ENCODE peak calls at places on chromosomes 11 and 22, in four cellular contexts. I is GM12878, X is HepG2, J is H1. A is an unnamed sample.
A peak's percentile ranks its signal among the peaks of the same experiment; 100 is the strongest.

GRCh38 chr11:17762309-17762974 is 27.9 kb downstream of the KCNC1 start:
- DNase-seq in I (peak; percentile 2), X (no peak), J (no peak), A (peak; percentile 46)

GRCh38 chr22:32448980-32449379 is 15.3 kb downstream of the BPIFC start:
- DNase-seq in I (no peak), X (no peak), J (no peak), A (no peak)

GRCh38 chr22:20659920-20660319 is 114.0 kb upstream of the SERPIND1 start:
- DNase-seq in I (no peak), X (no peak), J (no peak), A (no peak)

GRCh38 chr22:49513358-49513851 is 314.3 kb downstream of the BRD1 start:
- DNase-seq in I (no peak), X (no peak), J (no peak), A (no peak)

GRCh38 chr11:103091441-103091809 is 535 bp downstream of the DCUN1D5 start:
- DNase-seq in I (no peak), X (peak; percentile 32), J (peak; percentile 63), A (peak; percentile 78)

GRCh38 chr22:18076060-18076497 is 1.7 kb upstream of the PEX26 start:
- DNase-seq in I (no peak), X (peak; percentile 86), J (peak; percentile 52), A (peak; percentile 74)

GRCh38 chr11:46382644-46383403 is 1.4 kb downstream of the MDK start:
- DNase-seq in I (no peak), X (peak; percentile 57), J (peak; percentile 72), A (no peak)

GRCh38 chr11:5233268-5233667 is 1.0 kb downstream of the HBD start:
- DNase-seq in I (no peak), X (no peak), J (no peak), A (no peak)

GRCh38 chr11:67248653-67249052 is 17.6 kb upstream of the GRK2 start:
- DNase-seq in I (no peak), X (peak; percentile 40), J (no peak), A (no peak)

GRCh38 chr11:85810871-85811611 is at the start of gene SYTL2:
- DNase-seq in I (no peak), X (peak; percentile 6), J (peak; percentile 87), A (peak; percentile 82)

GRCh38 chr11:74010306-74010981 is 1.6 kb upstream of the UCP3 start:
- DNase-seq in I (no peak), X (no peak), J (no peak), A (peak; percentile 63)

GRCh38 chr11:24734742-24735141 is 237.9 kb downstream of the LUZP2 start:
- DNase-seq in I (no peak), X (peak; percentile 6), J (no peak), A (no peak)

GRCh38 chr11:48006301-48006992 is 26.1 kb downstream of the PTPRJ start:
- DNase-seq in I (peak; percentile 73), X (no peak), J (no peak), A (peak; percentile 67)

GRCh38 chr11:40129276-40129675 is 1330.2 kb downstream of the LRRC4C start:
- DNase-seq in I (no peak), X (no peak), J (no peak), A (no peak)

GRCh38 chr11:120031612-120032600 is 106.0 kb downstream of the TRIM29 start:
- DNase-seq in I (no peak), X (no peak), J (peak; percentile 39), A (no peak)

GRCh38 chr11:118051611-118052461 is 25.0 kb upstream of the TMPRSS4 start:
- DNase-seq in I (peak; percentile 23), X (no peak), J (no peak), A (no peak)

GRCh38 chr11:100831929-100832480 is 144.9 kb downstream of the ARHGAP42 start:
- DNase-seq in I (no peak), X (no peak), J (no peak), A (no peak)

GRCh38 chr11:131217313-131218297 is 152.8 kb upstream of the NTM start:
- DNase-seq in I (no peak), X (no peak), J (no peak), A (no peak)

GRCh38 chr11:75733346-75734107 is 15.9 kb downstream of the MOGAT2 start:
- DNase-seq in I (no peak), X (no peak), J (no peak), A (no peak)

GRCh38 chr22:33829549-33830280 is 90.6 kb downstream of the LARGE1 start:
- DNase-seq in I (no peak), X (no peak), J (no peak), A (no peak)

GRCh38 chr22:27011131-27011530 is 353.7 kb downstream of the MIAT start:
- DNase-seq in I (no peak), X (no peak), J (no peak), A (no peak)

GRCh38 chr11:47948137-47948536 is 32.2 kb upstream of the PTPRJ start:
- DNase-seq in I (no peak), X (no peak), J (no peak), A (peak; percentile 70)

GRCh38 chr11:77842451-77843121 is 21.6 kb downstream of the AAMDC start:
- DNase-seq in I (no peak), X (no peak), J (no peak), A (no peak)

DNA sequence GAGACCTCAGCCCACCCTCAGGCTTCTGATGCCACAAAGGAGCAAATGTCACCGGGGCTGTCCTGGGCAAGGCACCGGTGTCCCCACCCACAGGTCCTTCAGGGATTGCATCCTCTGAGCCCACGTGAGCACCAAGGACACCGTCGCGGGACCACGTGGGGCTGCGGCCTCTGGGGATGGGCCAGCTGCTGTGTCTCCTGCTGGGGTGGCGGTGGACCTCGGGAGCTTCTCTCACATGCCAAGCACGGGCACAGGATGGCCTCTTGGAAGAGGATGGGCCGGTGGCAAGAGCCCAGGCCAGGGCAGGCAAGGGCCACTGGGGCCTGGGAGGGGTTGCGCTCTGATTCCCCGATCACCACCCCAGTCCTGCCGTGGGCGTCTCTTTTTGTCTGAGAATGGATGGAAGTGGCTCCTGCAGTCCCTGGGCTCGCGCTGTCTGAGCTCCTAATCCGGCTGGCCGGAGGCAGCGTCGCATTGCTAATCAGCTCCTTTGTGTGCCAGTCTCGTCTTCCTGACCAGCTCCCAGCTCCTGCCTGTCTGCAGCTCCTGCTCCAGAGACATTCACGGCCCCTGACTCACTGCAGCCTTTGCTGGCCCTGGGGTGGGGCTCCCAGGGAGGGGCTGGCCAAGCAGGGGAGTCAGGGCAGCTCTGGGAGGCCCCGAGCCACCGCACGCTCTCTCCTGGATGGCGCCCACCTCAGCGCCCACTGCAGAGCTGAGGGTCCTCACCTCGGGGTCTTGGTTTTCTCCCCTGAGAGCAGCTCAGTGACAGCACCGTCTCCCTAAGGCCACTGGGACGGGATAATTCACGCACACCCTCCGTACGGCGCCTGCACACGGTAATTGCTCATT is 146.7 kb downstream of the CTTN start:
- DNase-seq in I (no peak), X (no peak), J (no peak), A (no peak)
- TF ChIP-seq CBX5 in I (no peak), X (no peak), J (no peak), A (no peak)

GRCh38 chr22:23305922-23306374 is 125.6 kb downstream of the BCR start:
- DNase-seq in I (no peak), X (no peak), J (no peak), A (no peak)

GRCh38 chr22:23305321-23305910 is 125.1 kb downstream of the BCR start:
- DNase-seq in I (no peak), X (no peak), J (no peak), A (no peak)

GRCh38 chr22:23302171-23303002 is 122.1 kb downstream of the BCR start:
- DNase-seq in I (no peak), X (no peak), J (no peak), A (peak; percentile 27)

GRCh38 chr22:23306926-23307325 is 126.6 kb downstream of the BCR start:
- DNase-seq in I (no peak), X (no peak), J (no peak), A (no peak)

GRCh38 chr22:23306438-23306921 is 126.2 kb downstream of the BCR start:
- DNase-seq in I (no peak), X (no peak), J (no peak), A (no peak)
- TF ChIP-seq CBX5 in I (no peak), X (no peak), J (no peak), A (no peak)

GRCh38 chr11:93221539-93221938 is 23.7 kb upstream of the SLC36A4 start:
- DNase-seq in I (no peak), X (no peak), J (no peak), A (no peak)

GRCh38 chr11:93220078-93220477 is 22.3 kb upstream of the SLC36A4 start:
- DNase-seq in I (no peak), X (no peak), J (no peak), A (no peak)

GRCh38 chr11:93229876-93230275 is 32.1 kb upstream of the SLC36A4 start:
- DNase-seq in I (no peak), X (no peak), J (no peak), A (no peak)

DNA sequence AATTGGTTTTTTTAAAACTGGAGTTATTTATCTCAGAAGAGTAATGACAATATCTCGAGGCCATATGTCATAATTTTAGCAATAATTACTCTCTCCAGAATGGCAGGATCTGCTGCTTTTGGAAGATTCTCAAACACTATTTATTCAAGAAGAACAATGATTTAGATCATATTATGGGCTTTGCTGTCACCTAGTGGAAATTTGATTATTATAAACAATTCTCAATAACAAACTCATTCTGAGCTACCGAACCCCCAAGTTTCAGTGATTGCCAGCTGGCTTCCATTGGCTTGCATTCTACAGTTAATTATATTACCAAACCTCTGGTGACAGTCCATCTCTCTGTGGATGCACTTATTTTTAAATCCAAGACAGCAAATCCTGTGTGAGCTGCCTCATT is 27.9 kb upstream of the SLC36A4 start:
- DNase-seq in I (no peak), X (no peak), J (no peak), A (peak; percentile 9)
- TF ChIP-seq CBX5 in I (no peak), X (no peak), J (no peak), A (no peak)

DNA sequence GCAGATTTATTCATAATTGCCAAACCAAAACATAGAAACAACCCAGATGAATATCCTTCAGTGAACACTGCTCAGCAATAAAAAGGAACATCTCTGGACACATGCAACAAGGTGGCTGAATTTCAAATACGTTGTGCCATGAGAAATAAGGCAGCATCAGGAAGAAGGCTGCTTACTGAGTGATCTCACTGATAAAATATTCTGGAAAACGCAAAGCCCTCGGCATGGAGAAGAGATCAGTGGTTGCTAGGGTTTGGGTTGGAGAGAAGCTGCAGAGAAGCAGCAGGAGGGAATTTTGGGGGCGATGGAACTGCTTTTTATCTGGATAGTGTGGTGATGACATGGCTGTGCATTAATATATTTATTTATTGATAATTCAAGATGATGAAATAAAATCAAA is 11.0 kb upstream of the SHANK2 start:
- DNase-seq in I (no peak), X (no peak), J (no peak), A (no peak)
- TF ChIP-seq CBX5 in I (no peak), X (no peak), J (no peak), A (no peak)

GRCh38 chr22:44728761-44729261 is 23.6 kb upstream of the ARHGAP8 start:
- DNase-seq in I (no peak), X (no peak), J (no peak), A (no peak)
- TF ChIP-seq CBX5 in I (no peak), X (no peak), J (no peak), A (no peak)

A was measured in K562.